ENCODE peak calls at places on chromosomes 1 and 21, in four cellular contexts. I is GM12878, Y is GM12891, C is K562. O is an unnamed sample.

GRCh38 chr1:85867189-85867588 is 159.0 kb upstream of the ZNHIT6 start:
- DNase-seq in I (no peak), Y (no peak), C (no peak), O (no peak)

GRCh38 chr1:205774277-205775014 is 836 bp downstream of the RAB29 start:
- DNase-seq in I (peak), Y (no peak), C (peak), O (no peak)

GRCh38 chr1:175364424-175365076 is 172.0 kb upstream of the KIAA0040 start:
- DNase-seq in I (peak), Y (peak), C (no peak), O (no peak)

GRCh38 chr1:236394905-236395779 is 1.1 kb downstream of the EDARADD start:
- DNase-seq in I (no peak), Y (peak), C (peak), O (peak)

GRCh38 chr1:48039088-48040049 is 42.2 kb upstream of the TRABD2B start:
- DNase-seq in I (no peak), Y (no peak), C (no peak), O (no peak)

GRCh38 chr1:207174913-207175312 is 70.9 kb downstream of the C4BPA start:
- DNase-seq in I (no peak), Y (no peak), C (no peak), O (no peak)

GRCh38 chr1:29156543-29157268 is 25.0 kb downstream of the SRSF4 start:
- DNase-seq in I (no peak), Y (no peak), C (peak), O (no peak)

GRCh38 chr1:204108312-204109141 is 35.6 kb downstream of the SOX13 start:
- DNase-seq in I (no peak), Y (no peak), C (no peak), O (no peak)

GRCh38 chr21:34545079-34545884 is 33.3 kb upstream of the KCNE1 start:
- DNase-seq in I (peak), Y (peak), C (no peak), O (peak)

GRCh38 chr1:2384941-2385481 is 6.3 kb downstream of the MORN1 start:
- DNase-seq in I (no peak), Y (no peak), C (peak), O (no peak)

GRCh38 chr1:155120253-155120652 is 7.4 kb upstream of the EFNA1 start:
- DNase-seq in I (no peak), Y (no peak), C (no peak), O (no peak)

GRCh38 chr1:93613895-93614294 is 67.7 kb downstream of the BCAR3 start:
- DNase-seq in I (no peak), Y (no peak), C (no peak), O (no peak)

GRCh38 chr1:93703649-93704048 is 22.0 kb upstream of the BCAR3 start:
- DNase-seq in I (no peak), Y (no peak), C (peak), O (no peak)

GRCh38 chr1:46034601-46035516 is 97.6 kb downstream of the PIK3R3 start:
- DNase-seq in I (no peak), Y (no peak), C (no peak), O (no peak)

GRCh38 chr1:178607718-178608408 is 95.0 kb downstream of the TEX35 start:
- DNase-seq in I (peak), Y (no peak), C (no peak), O (no peak)

GRCh38 chr1:244917271-244917670 is 52.9 kb upstream of the HNRNPU start:
- DNase-seq in I (no peak), Y (no peak), C (no peak), O (no peak)

GRCh38 chr1:224092601-224093000 is 21.3 kb upstream of the FBXO28 start:
- DNase-seq in I (no peak), Y (no peak), C (no peak), O (no peak)

GRCh38 chr1:16233431-16233830 is 3.6 kb downstream of the CPLANE2 start:
- DNase-seq in I (no peak), Y (no peak), C (no peak), O (no peak)

GRCh38 chr21:39713905-39714304 is 31.1 kb upstream of the IGSF5 start:
- DNase-seq in I (no peak), Y (no peak), C (no peak), O (no peak)

GRCh38 chr1:16023050-16023653 is 1.3 kb downstream of the CLCNKA start:
- DNase-seq in I (no peak), Y (no peak), C (no peak), O (no peak)

GRCh38 chr1:6220236-6220635 is 14.3 kb downstream of the RNF207 start:
- DNase-seq in I (no peak), Y (no peak), C (no peak), O (no peak)

GRCh38 chr1:41626616-41627375 is 142.3 kb upstream of the EDN2 start:
- DNase-seq in I (peak), Y (no peak), C (no peak), O (no peak)

GRCh38 chr1:21544095-21544494 is 34.9 kb downstream of the ALPL start:
- DNase-seq in I (no peak), Y (no peak), C (no peak), O (no peak)

GRCh38 chr1:9890224-9890731 is 19.8 kb downstream of the CTNNBIP1 start:
- DNase-seq in I (no peak), Y (no peak), C (no peak), O (no peak)

GRCh38 chr1:243281672-243282071 is 25.8 kb downstream of the SDCCAG8 start:
- DNase-seq in I (no peak), Y (no peak), C (no peak), O (no peak)

GRCh38 chr1:89383185-89383584 is 19.3 kb downstream of the GBP6 start:
- DNase-seq in I (no peak), Y (no peak), C (no peak), O (no peak)

GRCh38 chr1:36384542-36385409 is 948 bp downstream of the STK40 start:
- DNase-seq in I (no peak), Y (no peak), C (peak), O (no peak)

GRCh38 chr1:10791117-10791951 is 5.1 kb downstream of the CASZ1 start:
- DNase-seq in I (no peak), Y (no peak), C (no peak), O (no peak)

GRCh38 chr1:48115835-48116234 is 106.7 kb upstream of the SLC5A9 start:
- DNase-seq in I (no peak), Y (no peak), C (no peak), O (no peak)

GRCh38 chr1:91693542-91693941 is 192.4 kb downstream of the TGFBR3 start:
- DNase-seq in I (no peak), Y (no peak), C (no peak), O (no peak)

GRCh38 chr1:47919113-47919833 is 77.9 kb downstream of the TRABD2B start:
- DNase-seq in I (no peak), Y (no peak), C (no peak), O (no peak)

GRCh38 chr1:227666286-227666685 is 68.8 kb downstream of the JMJD4 start:
- DNase-seq in I (no peak), Y (no peak), C (no peak), O (no peak)

GRCh38 chr1:24151175-24151533 is 8.2 kb upstream of the IL22RA1 start:
- DNase-seq in I (no peak), Y (no peak), C (no peak), O (no peak)

GRCh38 chr1:64479874-64480273 is 9.9 kb downstream of the CACHD1 start:
- DNase-seq in I (no peak), Y (no peak), C (no peak), O (no peak)

GRCh38 chr1:27342778-27343638 is 1.2 kb downstream of the SYTL1 start:
- DNase-seq in I (no peak), Y (peak), C (peak), O (no peak)

GRCh38 chr1:155011437-155011907 is 8.9 kb downstream of the ZBTB7B start:
- DNase-seq in I (no peak), Y (no peak), C (no peak), O (no peak)

GRCh38 chr1:50735443-50735842 is 224.6 kb downstream of the FAF1 start:
- DNase-seq in I (no peak), Y (no peak), C (peak), O (no peak)

GRCh38 chr1:13751458-13751871 is 51.5 kb downstream of the PRDM2 start:
- DNase-seq in I (peak), Y (no peak), C (no peak), O (no peak)

GRCh38 chr1:13748610-13749505 is 48.9 kb downstream of the PRDM2 start:
- DNase-seq in I (peak), Y (peak), C (peak), O (peak)

GRCh38 chr1:13752852-13753251 is 52.9 kb downstream of the PRDM2 start:
- DNase-seq in I (no peak), Y (no peak), C (no peak), O (no peak)

GRCh38 chr1:13751985-13752384 is 52.0 kb downstream of the PRDM2 start:
- DNase-seq in I (no peak), Y (no peak), C (no peak), O (no peak)

GRCh38 chr1:13749543-13750307 is 49.7 kb downstream of the PRDM2 start:
- DNase-seq in I (no peak), Y (peak), C (no peak), O (no peak)
- TF ChIP-seq TAF1 in I (no peak), Y (no peak), C (no peak), O (no peak)

DNA sequence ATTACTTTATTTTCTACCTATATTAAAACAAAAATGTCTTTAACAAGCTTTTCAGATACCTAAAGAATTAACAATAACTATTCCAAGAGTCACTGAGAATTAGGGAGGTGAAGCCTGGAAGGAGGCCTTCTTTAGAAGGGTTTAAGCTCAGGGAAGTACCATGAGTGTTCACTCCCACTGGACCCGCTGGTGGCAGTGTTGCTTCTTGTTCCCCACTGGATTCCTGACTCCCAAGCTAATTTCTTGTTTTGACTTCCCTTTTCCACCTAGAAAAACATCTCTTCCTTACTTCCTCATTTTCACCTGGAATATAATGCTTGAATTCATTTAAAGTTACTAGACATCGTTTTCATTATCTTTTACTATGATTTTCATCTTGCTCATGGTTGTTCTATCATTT is 264.2 kb downstream of the HMCN1 start:
- DNase-seq in I (no peak), Y (no peak), C (no peak), O (no peak)
- TF ChIP-seq TAF1 in I (no peak), Y (no peak), C (no peak), O (no peak)

DNA sequence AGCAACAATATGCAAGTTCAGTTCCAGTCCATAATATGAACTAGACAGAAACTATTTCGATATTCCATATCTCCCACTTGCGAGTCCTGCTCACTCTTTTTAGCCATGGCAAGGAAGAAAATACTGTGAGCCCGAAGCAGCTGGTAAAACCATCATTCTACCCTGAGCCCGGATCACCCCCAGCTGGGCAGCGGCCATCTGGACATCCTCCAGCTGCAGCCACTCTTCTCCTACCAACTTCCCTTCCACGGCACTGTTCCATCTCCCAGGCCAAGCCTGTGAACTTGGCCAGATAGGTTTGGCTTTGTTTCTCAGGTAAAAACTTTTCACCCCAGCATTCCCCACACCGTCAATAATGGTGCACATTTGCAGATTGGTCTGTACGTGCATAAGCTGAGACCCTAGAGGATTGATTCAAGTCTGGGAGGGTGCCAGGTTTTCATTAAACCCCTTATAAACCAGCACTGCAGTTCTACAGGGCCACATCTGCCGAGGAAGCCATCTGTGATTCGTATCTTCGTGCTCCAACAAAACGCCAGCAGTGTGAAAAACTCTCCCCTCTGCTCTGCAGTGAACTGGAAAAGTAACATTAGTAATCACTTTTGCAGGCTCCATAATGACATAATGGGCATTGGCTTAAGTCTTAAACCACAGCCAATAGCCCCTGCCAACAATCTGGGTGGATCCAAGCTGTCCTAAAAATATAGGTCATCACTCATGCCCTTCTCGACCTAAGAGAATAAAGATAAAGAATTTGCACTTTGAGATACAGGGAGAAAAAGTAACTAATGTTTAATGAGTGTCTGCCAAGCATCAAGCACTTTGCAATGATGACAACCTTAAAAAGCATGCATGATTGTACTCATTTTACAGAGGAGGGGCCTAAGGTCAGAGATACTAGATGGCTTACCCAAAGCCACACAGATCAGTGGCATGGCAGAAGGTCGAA is 205.1 kb downstream of the PLPP3 start:
- DNase-seq in I (no peak), Y (no peak), C (no peak), O (no peak)
- TF ChIP-seq TAF1 in I (no peak), Y (no peak), C (no peak), O (no peak)

GRCh38 chr1:25796807-25797458 is 3.1 kb upstream of the SELENON start:
- DNase-seq in I (no peak), Y (no peak), C (peak), O (no peak)
- TF ChIP-seq TAF1 in I (no peak), Y (no peak), C (no peak), O (no peak)

DNA sequence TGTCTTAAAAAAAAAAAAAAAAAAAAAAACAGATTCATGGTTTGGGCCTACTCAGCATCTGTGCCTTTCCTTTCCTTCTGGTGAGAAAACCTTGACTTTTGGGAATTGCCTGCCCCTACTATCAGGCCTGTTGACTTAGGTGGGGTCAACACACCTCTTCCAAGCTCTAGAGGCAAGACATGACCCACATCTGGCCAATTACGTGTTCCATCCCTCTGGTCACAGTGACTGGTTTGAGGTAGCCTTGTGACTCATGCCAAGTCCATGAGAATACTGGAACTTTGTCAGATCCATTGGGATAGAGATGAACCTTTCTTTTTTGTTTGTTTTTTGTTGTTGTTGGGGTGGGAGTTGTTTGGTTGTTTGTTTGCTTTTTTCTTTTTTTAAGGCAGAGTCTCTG is 37.3 kb upstream of the KHDRBS1 start:
- DNase-seq in I (no peak), Y (no peak), C (no peak), O (no peak)
- TF ChIP-seq TAF1 in I (no peak), Y (no peak), C (no peak), O (no peak)

O was measured in GM12892.